ENCODE peak calls at places on chromosomes 3 and 15, in nine cellular contexts. C is SK-N-SH; A is iris pigment epithelial cell; D is bronchial epithelial cell; X is BJ; W is stimulated activated CD4-positive, alpha-beta T cell treated with anti-CD3 and anti-CD28 coated beads, Interleukin-12 subunit alpha, Interleukin-12 subunit beta, amount 100 ng/mL, for 4 hours; Q is SJSA1; L is AG08395; S is naive thymus-derived CD8-positive, alpha-beta T cell. N is an unnamed sample.

GRCh38 chr3:33941804-33942203 is 143.4 kb downstream of the PDCD6IP start:
- DNase-seq in C (no peak), A (no peak), D (peak), X (no peak), W (no peak), Q (no peak), L (no peak), S (no peak), N (no peak)

GRCh38 chr3:119913021-119913420 is 131.1 kb downstream of the NR1I2 start:
- DNase-seq in C (no peak), A (peak), D (peak), X (no peak), W (no peak), Q (no peak), L (no peak), S (no peak), N (no peak)

GRCh38 chr3:46612324-46612723 is at the start of gene FAM240A:
- DNase-seq in C (no peak), A (no peak), D (no peak), X (no peak), W (no peak), Q (no peak), L (no peak), S (no peak), N (no peak)

GRCh38 chr3:177345049-177345972 is 148.0 kb upstream of the TBL1XR1 start:
- DNase-seq in C (peak), A (peak), D (peak), X (peak), W (peak), Q (peak), L (peak), S (no peak), N (no peak)

GRCh38 chr15:28219116-28219515 is 102.9 kb downstream of the HERC2 start:
- DNase-seq in C (peak), A (no peak), D (no peak), X (no peak), W (no peak), Q (no peak), L (no peak), S (no peak), N (no peak)

GRCh38 chr3:127074900-127075360 is 92.0 kb downstream of the PLXNA1 start:
- DNase-seq in C (peak), A (peak), D (peak), X (peak), W (no peak), Q (peak), L (peak), S (no peak), N (peak)

GRCh38 chr3:123935830-123936229 is 25.2 kb downstream of the CCDC14 start:
- DNase-seq in C (peak), A (no peak), D (no peak), X (no peak), W (no peak), Q (no peak), L (no peak), S (no peak), N (no peak)

GRCh38 chr3:42936157-42936981 is 30.4 kb downstream of the ZNF662 start:
- DNase-seq in C (no peak), A (peak), D (peak), X (no peak), W (no peak), Q (no peak), L (peak), S (no peak), N (no peak)

GRCh38 chr3:104909721-104910120 is 457.0 kb upstream of the ALCAM start:
- DNase-seq in C (no peak), A (peak), D (no peak), X (no peak), W (no peak), Q (no peak), L (no peak), S (no peak), N (no peak)

GRCh38 chr3:48561045-48561736 is 2.4 kb downstream of the UCN2 start:
- DNase-seq in C (peak), A (peak), D (no peak), X (no peak), W (no peak), Q (peak), L (peak), S (no peak), N (peak)

GRCh38 chr3:50572158-50572557 is 2.8 kb downstream of the HEMK1 start:
- DNase-seq in C (peak), A (peak), D (peak), X (no peak), W (peak), Q (peak), L (peak), S (peak), N (peak)

GRCh38 chr3:187943677-187944390 is 198.6 kb upstream of the BCL6 start:
- DNase-seq in C (no peak), A (peak), D (peak), X (no peak), W (no peak), Q (no peak), L (peak), S (no peak), N (no peak)

GRCh38 chr15:99720533-99720932 is 12.7 kb downstream of the LYSMD4 start:
- DNase-seq in C (no peak), A (no peak), D (no peak), X (no peak), W (no peak), Q (no peak), L (no peak), S (no peak), N (no peak)

GRCh38 chr15:86872782-86873181 is 793.1 kb downstream of the AGBL1 start:
- DNase-seq in C (no peak), A (no peak), D (no peak), X (no peak), W (no peak), Q (no peak), L (no peak), S (no peak), N (no peak)